ENCODE peak calls at places on chromosomes 6 and 20, in four cellular contexts. K, H, M and O are unnamed samples.

GRCh38 chr6:125338381-125338780 is 36.6 kb upstream of the HDDC2 start:
- DNase-seq in K (no peak), H (no peak), M (no peak), O (no peak)

GRCh38 chr20:6533828-6534388 is 233.6 kb upstream of the BMP2 start:
- DNase-seq in H (no peak), K (no peak), M (no peak), O (no peak)

GRCh38 chr6:145360865-145361264 is 374.5 kb downstream of the EPM2A start:
- DNase-seq in K (no peak), M (no peak), H (no peak), O (no peak)

GRCh38 chr6:40353197-40353966 is 233.8 kb downstream of the LRFN2 start:
- DNase-seq in M (no peak), H (no peak), K (no peak), O (no peak)

GRCh38 chr20:61295726-61296628 is 43.9 kb downstream of the CDH4 start:
- DNase-seq in K (no peak), H (no peak), M (no peak), O (no peak)

GRCh38 chr6:33607784-33608161 is 13.3 kb upstream of the ITPR3 start:
- DNase-seq in K (peak), H (no peak), M (no peak), O (peak)

GRCh38 chr20:50366270-50367103 is 143.7 kb upstream of the PTPN1 start:
- DNase-seq in H (no peak), M (no peak), K (no peak), O (peak)

GRCh38 chr6:111985202-111985731 is 68.6 kb upstream of the CCN6 start:
- DNase-seq in K (peak), M (no peak), H (no peak), O (no peak)

GRCh38 chr20:24522452-24523330 is 53.3 kb downstream of the SYNDIG1 start:
- DNase-seq in K (no peak), M (no peak), H (no peak), O (no peak)

GRCh38 chr6:1497593-1498105 is 108.3 kb downstream of the FOXF2 start:
- DNase-seq in K (no peak), M (no peak), H (no peak), O (no peak)

GRCh38 chr6:129774697-129775447 is 64.9 kb upstream of the ARHGAP18 start:
- DNase-seq in H (peak), M (peak), K (peak), O (peak)

GRCh38 chr20:2900845-2901592 is 27.7 kb downstream of the PTPRA start:
- DNase-seq in M (no peak), K (no peak), H (no peak), O (no peak)

GRCh38 chr6:119459207-119459974 is 109.8 kb upstream of the MAN1A1 start:
- DNase-seq in H (no peak), M (no peak), K (no peak), O (no peak)

GRCh38 chr6:119453242-119453641 is 103.7 kb upstream of the MAN1A1 start:
- DNase-seq in M (no peak), K (no peak), H (no peak), O (no peak)

GRCh38 chr6:119449253-119450156 is 99.9 kb upstream of the MAN1A1 start:
- DNase-seq in M (no peak), K (no peak), H (no peak), O (no peak)

DNA sequence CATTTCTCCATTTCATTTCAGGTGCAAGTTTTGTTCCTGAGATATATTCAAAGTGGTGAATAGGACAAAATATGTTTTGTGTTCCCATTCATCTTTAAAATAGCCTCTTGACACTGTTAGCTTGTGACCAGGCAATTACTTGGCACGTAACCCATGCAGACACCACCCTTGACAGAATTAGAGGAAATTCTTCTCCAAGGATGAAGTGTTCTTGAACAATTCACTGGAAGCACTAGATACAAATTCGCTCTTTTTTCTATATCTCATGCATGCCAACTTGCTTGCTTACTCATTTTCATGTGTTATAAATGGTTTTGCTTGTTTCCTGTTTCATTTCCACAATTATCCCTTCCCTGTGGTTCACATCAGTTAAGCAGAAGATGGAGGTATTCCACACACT is 105.1 kb upstream of the MAN1A1 start:
- DNase-seq in H (no peak), K (no peak), M (no peak), O (no peak)
- TF ChIP-seq TCF7L2 in H (no peak), K (no peak), M (no peak), O (no peak)

GRCh38 chr20:63330940-63331339 is 30.2 kb downstream of the CHRNA4 start:
- DNase-seq in M (no peak), K (no peak), H (no peak), O (no peak)

GRCh38 chr20:63330084-63330760 is 30.9 kb downstream of the CHRNA4 start:
- DNase-seq in K (no peak), H (no peak), M (no peak), O (no peak)

GRCh38 chr20:63333241-63333836 is 27.8 kb downstream of the CHRNA4 start:
- DNase-seq in M (no peak), K (no peak), H (no peak), O (no peak)

GRCh38 chr20:63332488-63333240 is 28.5 kb downstream of the CHRNA4 start:
- DNase-seq in K (no peak), H (no peak), M (no peak), O (no peak)

DNA sequence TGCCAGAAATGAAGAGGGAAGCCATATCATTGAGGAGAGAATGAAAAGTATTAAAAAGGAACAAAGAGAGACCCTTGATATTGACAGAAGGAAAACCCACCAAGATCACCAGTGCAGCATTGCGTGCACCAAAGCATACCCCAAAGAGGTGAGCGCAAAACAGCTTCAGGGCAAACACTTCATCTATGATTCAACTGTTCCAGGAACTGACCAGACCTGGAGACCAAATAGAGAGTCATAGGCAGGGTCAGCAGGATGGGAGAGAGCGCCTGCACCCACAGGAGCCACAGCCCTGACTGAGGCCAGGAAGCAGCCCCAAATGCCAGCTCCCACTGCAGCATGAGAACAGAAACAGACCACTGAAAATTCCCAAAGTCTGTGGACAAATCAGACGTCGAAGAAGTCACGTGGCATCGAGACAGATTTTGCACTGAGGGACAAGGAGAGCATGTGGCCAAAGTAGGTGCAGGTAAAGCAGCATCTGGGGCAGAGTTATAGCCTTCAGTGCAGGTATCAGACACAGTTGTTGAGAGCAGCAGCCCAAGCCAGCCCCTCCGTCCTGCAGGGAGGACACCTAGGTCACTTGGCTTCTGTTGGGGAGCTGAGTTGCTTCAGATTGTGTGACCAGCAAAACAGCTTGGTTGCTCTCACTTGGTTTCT is 29.3 kb downstream of the CHRNA4 start:
- DNase-seq in H (no peak), K (no peak), M (no peak), O (no peak)
- TF ChIP-seq TCF7L2 in H (no peak), K (no peak), M (no peak), O (no peak)

DNA sequence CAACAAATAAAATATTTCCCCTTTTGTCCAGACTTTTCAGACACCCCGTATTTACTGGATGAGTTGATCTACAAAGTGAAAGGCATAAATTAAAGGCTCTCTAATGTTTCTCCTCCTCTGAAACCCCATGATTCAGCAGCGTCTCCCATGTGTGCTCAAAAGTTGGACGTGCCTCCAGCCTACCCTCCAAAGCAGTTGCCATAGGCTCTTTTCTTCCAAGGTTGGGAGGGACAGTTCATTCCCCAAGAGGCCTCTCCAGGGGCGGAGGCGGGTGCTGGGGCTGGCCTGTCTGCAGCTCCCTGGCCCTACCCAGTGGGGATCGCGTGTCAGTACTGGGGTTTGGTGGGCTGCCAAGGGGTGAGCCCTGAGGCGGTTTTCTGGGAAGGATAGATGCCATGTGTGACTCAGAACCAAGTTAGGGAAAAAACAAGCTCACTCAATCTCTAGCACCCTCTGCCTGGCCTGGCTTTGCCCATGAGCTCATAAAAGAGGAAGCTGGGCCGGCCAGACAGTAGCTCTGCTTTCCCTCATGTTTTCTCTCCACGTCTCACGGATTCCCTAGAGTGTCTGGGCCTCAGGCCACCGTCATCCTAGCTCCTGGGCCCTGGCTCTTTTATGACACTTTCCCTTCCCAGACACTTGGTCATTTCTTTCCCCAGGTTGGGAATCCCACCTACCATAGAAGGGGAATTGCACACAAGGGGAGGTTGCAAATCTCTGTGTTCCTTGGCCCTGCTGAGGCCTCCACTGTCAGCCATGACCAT is 8.0 kb upstream of the IER3 start:
- DNase-seq in M (peak), K (peak), H (no peak), O (no peak)
- TF ChIP-seq TCF7L2 in M (peak), K (peak), H (no peak), O (no peak)

GRCh38 chr6:166305562-166306117 is 2.6 kb downstream of the PRR18 start:
- DNase-seq in H (no peak), M (no peak), K (no peak), O (no peak)
- TF ChIP-seq TCF7L2 in H (no peak), M (no peak), K (no peak), O (no peak)

GRCh38 chr6:157887892-157888291 is 64.8 kb downstream of the SNX9 start:
- DNase-seq in M (no peak), H (no peak), K (no peak), O (no peak)

GRCh38 chr6:157885876-157886275 is 62.8 kb downstream of the SNX9 start:
- DNase-seq in K (no peak), M (no peak), H (no peak), O (no peak)

GRCh38 chr6:157881375-157881774 is 58.3 kb downstream of the SNX9 start:
- DNase-seq in M (no peak), K (no peak), H (no peak), O (no peak)

GRCh38 chr6:157884756-157885155 is 61.7 kb downstream of the SNX9 start:
- DNase-seq in M (no peak), K (no peak), H (no peak), O (peak)

GRCh38 chr6:157885211-157885788 is 62.3 kb downstream of the SNX9 start:
- DNase-seq in M (no peak), H (no peak), K (no peak), O (no peak)
- TF ChIP-seq TCF7L2 in M (no peak), H (no peak), K (no peak), O (no peak)

GRCh38 chr20:35773154-35773751 is 1.4 kb downstream of the PHF20 start:
- DNase-seq in K (no peak), M (no peak), H (peak), O (no peak)
- TF ChIP-seq TCF7L2 in K (no peak), M (no peak), H (no peak), O (no peak)

DNA sequence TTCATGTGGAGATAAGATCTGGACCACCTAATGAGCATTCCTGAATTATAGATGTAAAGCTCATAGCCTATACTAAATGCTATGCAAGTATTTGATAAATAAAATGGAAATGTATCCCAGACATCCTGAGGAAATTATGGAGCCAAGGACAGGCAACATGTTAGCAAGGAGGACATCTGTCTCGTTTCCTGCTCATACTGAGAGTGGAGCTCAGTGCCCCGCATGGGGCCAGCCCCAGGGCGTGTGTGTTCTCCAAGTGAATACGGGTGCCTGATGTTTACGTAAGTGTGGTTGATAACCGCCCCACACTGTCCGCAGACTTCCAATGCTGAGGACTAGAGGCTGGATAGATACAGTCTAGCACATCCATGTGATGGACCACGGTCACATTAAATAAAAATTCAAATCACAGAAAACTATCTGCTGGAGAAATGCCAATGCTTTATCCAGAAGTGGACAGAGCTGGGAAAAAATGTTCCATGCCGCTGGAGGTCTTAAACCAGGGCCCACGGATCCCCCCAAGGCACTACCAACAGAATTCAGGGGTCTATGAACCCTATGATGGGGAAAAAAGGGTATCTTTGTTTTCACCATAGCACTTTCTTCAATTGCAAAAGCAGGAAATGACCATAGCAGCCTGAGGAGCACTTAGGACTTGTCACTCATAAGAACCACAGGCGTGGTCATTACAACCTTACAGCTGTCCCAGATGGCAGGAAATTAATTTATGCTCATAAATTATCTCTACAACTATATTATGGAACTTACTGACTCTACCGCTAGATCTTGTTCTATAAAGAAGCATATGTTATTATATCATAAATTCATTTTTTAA is 24.9 kb downstream of the TGM2 start:
- DNase-seq in K (no peak), H (no peak), M (no peak), O (no peak)
- TF ChIP-seq TCF7L2 in K (no peak), H (no peak), M (no peak), O (no peak)

GRCh38 chr6:154614101-154614500 is 103.6 kb upstream of the CNKSR3 start:
- DNase-seq in M (no peak), K (no peak), H (no peak), O (no peak)
- TF ChIP-seq TCF7L2 in M (no peak), K (no peak), H (no peak), O (no peak)

DNA sequence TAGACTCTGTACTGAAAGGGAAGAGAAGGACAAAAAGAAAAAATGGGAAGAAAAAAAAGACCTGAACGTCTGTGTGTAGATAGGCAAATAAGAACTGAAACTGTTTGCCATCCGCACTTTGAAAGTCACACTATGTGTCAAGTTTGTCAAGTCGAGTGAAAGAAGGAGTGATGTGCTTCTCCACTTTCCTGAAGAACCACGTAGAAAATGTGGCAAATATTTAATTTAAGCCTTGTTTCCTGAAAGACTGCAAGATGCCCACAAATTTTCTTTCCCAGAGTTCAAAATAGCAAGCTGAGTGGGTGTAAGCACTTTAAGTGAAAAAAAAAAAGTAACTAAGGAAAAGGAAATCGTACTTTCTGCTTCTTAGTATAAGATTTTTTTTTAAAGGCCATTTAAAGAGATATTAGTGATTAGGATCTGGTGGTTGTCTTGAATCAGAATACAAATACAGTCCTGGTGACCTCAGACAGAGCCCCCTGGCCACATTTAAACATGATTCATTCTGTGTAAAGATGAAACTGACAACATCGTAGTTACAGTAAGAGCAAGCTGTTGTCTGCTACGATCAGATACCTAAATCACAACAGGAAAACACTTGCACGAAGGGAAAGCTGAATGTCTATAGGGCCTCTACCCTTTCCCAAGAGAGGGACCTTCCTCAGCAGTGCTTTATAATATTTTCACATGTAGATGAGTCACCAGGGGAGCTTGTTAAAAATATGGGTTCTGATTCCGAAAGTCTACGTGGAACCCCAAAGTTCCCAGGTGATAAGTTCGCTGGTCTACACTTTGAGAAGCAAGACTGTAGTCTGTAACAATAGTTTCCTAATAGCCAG is 102.3 kb downstream of the HIVEP2 start:
- DNase-seq in H (no peak), M (peak), K (no peak), O (peak)
- TF ChIP-seq TCF7L2 in H (no peak), M (no peak), K (no peak), O (no peak)